ENCODE peak calls at places on chromosomes 7 and 10, in four cellular contexts. V is H9, N is H1, E is neuronal stem cell. T is an unnamed sample.
A peak's percentile ranks its signal among the peaks of the same experiment; 100 is the strongest.

GRCh38 chr7:155807013-155807804 is 5.1 kb downstream of the SHH start:
- DNase-seq in N (no peak), V (peak; percentile 77), E (no peak), T (no peak)

GRCh38 chr10:60649485-60650271 is 128.6 kb upstream of the CDK1 start:
- DNase-seq in N (no peak), V (no peak), E (no peak), T (no peak)

GRCh38 chr7:73683056-73683915 is at the start of the genes BUD23 and DNAJC30:
- DNase-seq in V (peak; percentile 98), N (peak; percentile 89), E (peak; percentile 92), T (peak; percentile 95)

GRCh38 chr7:138843632-138844580 is 45.9 kb upstream of the ATP6V0A4 start:
- DNase-seq in E (no peak), V (peak; percentile 59), N (no peak), T (no peak)

GRCh38 chr10:46234431-46235060 is 52.3 kb upstream of the ANTXRL start:
- DNase-seq in E (no peak), N (no peak), V (peak; percentile 21), T (no peak)

GRCh38 chr7:131957338-131958025 is 401.1 kb upstream of the PODXL start:
- DNase-seq in E (no peak), N (no peak), V (no peak), T (no peak)

GRCh38 chr7:1537631-1538412 is 7.3 kb downstream of the MAFK start:
- DNase-seq in E (peak; percentile 82), V (no peak), N (no peak), T (peak; percentile 95)

GRCh38 chr10:35940067-35940989 is 298.2 kb upstream of the FZD8 start:
- DNase-seq in E (no peak), N (no peak), V (no peak), T (peak; percentile 74)

GRCh38 chr10:114403545-114404161 is 649 bp downstream of the AFAP1L2 start:
- DNase-seq in E (peak; percentile 45), N (no peak), V (peak; percentile 70), T (peak; percentile 57)

GRCh38 chr10:6176691-6177231 is 26.0 kb upstream of the PFKFB3 start:
- DNase-seq in E (no peak), V (no peak), N (no peak), T (peak; percentile 77)

GRCh38 chr10:44567471-44567870 is 182.6 kb upstream of the CXCL12 start:
- DNase-seq in N (no peak), V (no peak), E (no peak), T (no peak)

GRCh38 chr10:87842220-87842641 is 21.1 kb downstream of the KLLN start:
- DNase-seq in N (no peak), V (no peak), E (no peak), T (no peak)

GRCh38 chr7:107463139-107464078 is 6.4 kb upstream of the GPR22 start:
- DNase-seq in V (peak; percentile 56), N (peak; percentile 10), E (peak; percentile 31), T (peak; percentile 71)

GRCh38 chr10:110651044-110651958 is 7.2 kb downstream of the RBM20 start:
- DNase-seq in E (no peak), N (no peak), V (no peak), T (peak; percentile 99)

GRCh38 chr10:117543245-117543998 is 876 bp downstream of the EMX2 start:
- DNase-seq in V (peak; percentile 71), E (peak; percentile 63), N (no peak), T (no peak)

GRCh38 chr10:57102234-57102633 is 741.2 kb upstream of the ZWINT start:
- DNase-seq in N (no peak), E (no peak), V (peak; percentile 32), T (no peak)

GRCh38 chr7:155660059-155660757 is 15.7 kb downstream of the RBM33 start:
- DNase-seq in N (no peak), V (no peak), E (no peak), T (peak; percentile 67)

GRCh38 chr10:12400266-12400931 is 51.1 kb downstream of the CAMK1D start:
- DNase-seq in V (no peak), N (no peak), E (no peak), T (no peak)

GRCh38 chr7:111356941-111357340 is 205.4 kb downstream of the IMMP2L start:
- DNase-seq in E (no peak), N (no peak), V (no peak), T (peak; percentile 13)

GRCh38 chr10:21927601-21928000 is 75.9 kb downstream of the DNAJC1 start:
- DNase-seq in E (no peak), N (no peak), V (no peak), T (peak; percentile 63)

GRCh38 chr7:11130601-11131000 is 156.9 kb downstream of the PHF14 start:
- DNase-seq in N (no peak), E (no peak), V (no peak), T (no peak)

GRCh38 chr10:128540806-128541739 is 414.9 kb upstream of the MKI67 start:
- DNase-seq in V (peak; percentile 92), N (peak; percentile 66), E (peak; percentile 36), T (peak; percentile 19)

GRCh38 chr7:98562336-98563182 is 54.5 kb upstream of the NPTX2 start:
- DNase-seq in N (no peak), E (no peak), V (no peak), T (no peak)

GRCh38 chr7:98557538-98558031 is 59.5 kb upstream of the NPTX2 start:
- DNase-seq in V (no peak), E (no peak), N (no peak), T (no peak)

GRCh38 chr7:98563183-98563495 is 53.9 kb upstream of the NPTX2 start:
- DNase-seq in N (no peak), E (no peak), V (no peak), T (no peak)

GRCh38 chr7:98559219-98559618 is 57.9 kb upstream of the NPTX2 start:
- DNase-seq in E (no peak), N (no peak), V (no peak), T (no peak)

DNA sequence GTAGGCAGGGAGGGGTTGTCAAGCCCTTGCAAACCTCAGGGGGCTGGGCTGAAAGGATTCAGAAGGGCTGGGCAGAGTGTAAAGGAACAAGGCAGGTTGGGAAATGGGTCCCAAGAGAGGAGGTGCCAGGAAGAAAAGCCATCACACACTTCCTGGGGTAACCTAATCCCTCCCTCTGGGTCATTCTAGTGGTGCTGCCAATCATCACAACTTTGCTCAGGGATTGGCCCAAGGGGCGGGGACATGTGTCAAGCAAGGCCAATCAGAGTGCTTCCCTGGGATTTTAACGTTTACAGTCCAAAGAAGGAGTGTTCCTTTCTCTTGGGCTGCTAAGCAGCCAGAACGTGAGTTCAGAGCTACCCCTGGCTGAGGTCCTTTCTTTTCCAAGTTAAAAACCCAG is 57.1 kb upstream of the NPTX2 start:
- DNase-seq in N (peak; percentile 19), E (no peak), V (peak; percentile 71), T (no peak)
- H2AFZ ChIP-seq in N (no peak overlapping the region), E (no peak overlapping the region), V (no peak overlapping the region), T (no peak overlapping the region)

DNA sequence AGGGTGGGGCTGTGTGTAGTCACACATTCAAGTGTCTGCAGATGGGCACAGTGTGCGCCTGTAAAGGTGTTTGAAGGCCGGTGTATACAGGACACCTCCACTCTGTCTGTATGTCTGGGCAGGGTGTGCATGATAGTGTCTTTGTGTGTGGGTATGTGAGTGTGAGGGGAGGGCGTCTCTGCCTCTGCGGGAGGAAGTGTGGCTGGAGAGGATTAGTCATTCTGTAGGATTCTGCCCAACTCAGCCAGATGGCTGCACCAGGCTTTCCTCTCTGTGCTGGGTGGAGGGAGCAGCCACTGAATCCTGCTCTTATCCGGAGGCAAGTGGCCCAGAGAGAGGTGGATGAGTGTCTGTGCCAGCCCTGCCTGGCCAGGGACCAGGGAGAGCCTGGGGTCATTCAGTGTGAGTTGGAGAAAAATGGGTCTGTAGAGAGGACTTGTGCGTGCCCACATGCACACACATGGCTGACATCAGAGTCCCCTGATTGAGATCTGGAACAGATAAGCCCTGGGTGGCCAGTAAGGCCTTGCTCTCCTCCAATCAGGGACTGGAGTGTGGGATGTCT is 1.7 kb downstream of the SFXN3 start:
- DNase-seq in E (no peak), N (no peak), V (no peak), T (peak; percentile 96)
- H3K4me1 ChIP-seq in E (peaks cover 33% of the 10 kb centered on the region), N (no peaks in the 10 kb centered on the region), V (peaks cover 4% of the 10 kb centered on the region), T (peaks cover 22% of the 10 kb centered on the region)

GRCh38 chr10:95440326-95440725 is 120.8 kb downstream of the SORBS1 start:
- DNase-seq in V (no peak), E (no peak), N (no peak), T (no peak)
- H2BK12ac ChIP-seq in V (no peak overlapping the region), E (no peak overlapping the region), N (no peak overlapping the region), T (no peak overlapping the region)

DNA sequence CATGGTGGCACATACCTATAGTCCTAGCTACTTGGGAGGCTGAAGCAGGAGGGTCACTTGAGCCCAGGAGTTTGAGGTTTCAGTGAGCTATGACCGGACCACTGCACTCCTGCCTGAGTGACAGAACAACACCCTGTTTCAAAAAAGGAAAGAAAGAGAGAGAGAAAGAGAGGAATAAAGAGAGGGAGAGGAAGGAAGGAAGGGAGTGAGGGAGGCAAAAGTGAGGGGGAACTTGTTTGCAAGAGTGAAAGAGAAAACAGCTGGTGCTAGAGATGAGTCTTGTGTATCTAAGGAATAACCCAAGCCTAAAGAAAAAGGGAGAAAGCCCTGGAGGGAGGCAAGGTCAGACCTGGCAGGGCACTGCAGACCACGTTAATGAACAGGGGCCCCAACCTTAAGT is 4.8 kb upstream of the NT5C2 start:
- DNase-seq in N (no peak), V (no peak), E (no peak), T (no peak)
- H2AFZ ChIP-seq in N (peak overlapping the region; percentile 14), V (no peak overlapping the region), E (no peak overlapping the region), T (peak overlapping the region; percentile 53)

DNA sequence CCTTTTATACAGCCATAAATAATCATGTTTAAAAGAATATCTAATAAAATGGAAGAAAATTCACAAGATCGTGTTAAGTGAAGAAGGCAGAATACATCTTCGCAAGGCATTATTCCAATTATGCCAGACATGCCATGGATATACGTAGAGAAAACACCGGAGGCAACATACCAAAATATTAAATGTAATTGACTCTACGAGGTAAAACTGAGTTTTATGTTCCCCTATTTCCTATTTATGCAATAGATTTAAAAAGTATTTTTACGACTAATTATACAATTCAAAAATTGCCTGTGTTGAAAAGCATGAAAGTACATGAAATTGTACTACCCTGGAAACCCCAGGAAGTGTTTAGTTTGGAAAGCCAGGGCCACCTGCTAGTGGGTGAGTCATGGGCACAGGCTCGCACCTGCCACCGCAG is 935 bp upstream of the REPIN1 start:
- DNase-seq in N (no peak), E (no peak), V (no peak), T (peak; percentile 60)
- H3K4me1 ChIP-seq in N (peaks cover 7% of the 10 kb centered on the region), E (peaks cover 11% of the 10 kb centered on the region), V (peaks cover 3% of the 10 kb centered on the region), T (peaks cover 28% of the 10 kb centered on the region)